ENCODE peak calls at places on chromosomes 13 and 19, in four cellular contexts. One of them, this sample, is unnamed.

GRCh38 chr13:48476215-48476614 is 56.7 kb downstream of the RCBTB2 start:
- DNase-seq in WTC11: no peak
- DNase-seq in Kasumi-1: peak; percentile 65
- DNase-seq in spleen: no peak
- DNase-seq in this sample: no peak

GRCh38 chr19:10388957-10389356 is 8.6 kb upstream of the TYK2 start:
- DNase-seq in WTC11: peak; percentile 96
- DNase-seq in Kasumi-1: peak; percentile 73
- DNase-seq in spleen: peak; percentile 93
- DNase-seq in this sample: no peak

GRCh38 chr19:35240322-35240721 is 8.5 kb upstream of the LSR start:
- DNase-seq in WTC11: no peak
- DNase-seq in Kasumi-1: peak; percentile 54
- DNase-seq in spleen: no peak
- DNase-seq in this sample: no peak

GRCh38 chr19:43618921-43619261 is 538 bp downstream of the ZNF428 start:
- DNase-seq in WTC11: no peak
- DNase-seq in Kasumi-1: peak; percentile 68
- DNase-seq in spleen: no peak
- DNase-seq in this sample: no peak

GRCh38 chr19:8113017-8113416 is 36.4 kb downstream of the FBN3 start:
- DNase-seq in WTC11: no peak
- DNase-seq in Kasumi-1: no peak
- DNase-seq in spleen: no peak
- DNase-seq in this sample: no peak

GRCh38 chr19:49664171-49665070 is 1.2 kb downstream of the IRF3 start:
- DNase-seq in WTC11: peak; percentile 95
- DNase-seq in Kasumi-1: peak; percentile 68
- DNase-seq in spleen: peak; percentile 97
- DNase-seq in this sample: peak; percentile 68

GRCh38 chr19:45402469-45403070 is 2.3 kb downstream of the PPP1R13L start:
- DNase-seq in WTC11: peak; percentile 78
- DNase-seq in Kasumi-1: peak; percentile 36
- DNase-seq in spleen: peak; percentile 85
- DNase-seq in this sample: no peak

GRCh38 chr13:58852076-58852475 is 1220.5 kb downstream of the PCDH17 start:
- DNase-seq in WTC11: no peak
- DNase-seq in Kasumi-1: no peak
- DNase-seq in spleen: no peak
- DNase-seq in this sample: no peak

GRCh38 chr13:42876810-42877550 is 95.6 kb downstream of the FAM216B start:
- DNase-seq in WTC11: no peak
- DNase-seq in Kasumi-1: no peak
- DNase-seq in spleen: no peak
- DNase-seq in this sample: no peak

GRCh38 chr13:98303858-98304257 is 126.8 kb upstream of the RNF113B start:
- DNase-seq in WTC11: no peak
- DNase-seq in Kasumi-1: no peak
- DNase-seq in spleen: no peak
- DNase-seq in this sample: no peak

GRCh38 chr19:40088299-40089047 is 2.3 kb downstream of the ZNF780A start:
- DNase-seq in WTC11: no peak
- DNase-seq in Kasumi-1: no peak
- DNase-seq in spleen: no peak
- DNase-seq in this sample: no peak

GRCh38 chr13:77042566-77043177 is 15.7 kb upstream of the FBXL3 start:
- DNase-seq in WTC11: no peak
- DNase-seq in Kasumi-1: no peak
- DNase-seq in spleen: no peak
- DNase-seq in this sample: no peak

GRCh38 chr19:30284209-30284608 is 88.0 kb upstream of the ZNF536 start:
- DNase-seq in WTC11: no peak
- DNase-seq in Kasumi-1: no peak
- DNase-seq in spleen: no peak
- DNase-seq in this sample: no peak

GRCh38 chr13:97425570-97425969 is 8.4 kb upstream of the RAP2A start:
- DNase-seq in WTC11: no peak
- DNase-seq in Kasumi-1: no peak
- DNase-seq in spleen: no peak
- DNase-seq in this sample: no peak

GRCh38 chr19:54608205-54608604 is 14.8 kb downstream of the LILRA1 start:
- DNase-seq in WTC11: no peak
- DNase-seq in Kasumi-1: no peak
- DNase-seq in spleen: no peak
- DNase-seq in this sample: no peak

GRCh38 chr13:32409561-32410440 is 18.1 kb downstream of the N4BP2L1 start:
- DNase-seq in WTC11: peak; percentile 70
- DNase-seq in Kasumi-1: no peak
- DNase-seq in spleen: no peak
- DNase-seq in this sample: no peak

GRCh38 chr19:42487025-42487797 is 41.1 kb downstream of the CEACAM1 start:
- DNase-seq in WTC11: no peak
- DNase-seq in Kasumi-1: no peak
- DNase-seq in spleen: no peak
- DNase-seq in this sample: no peak

GRCh38 chr13:46621133-46621532 is 68.2 kb downstream of the LRCH1 start:
- DNase-seq in WTC11: no peak
- DNase-seq in Kasumi-1: no peak
- DNase-seq in spleen: no peak
- DNase-seq in this sample: no peak

GRCh38 chr13:34114581-34114980 is 296.6 kb downstream of the RFC3 start:
- DNase-seq in WTC11: no peak
- DNase-seq in Kasumi-1: peak; percentile 13
- DNase-seq in spleen: no peak
- DNase-seq in this sample: no peak

GRCh38 chr19:23887642-23888041 is 27.0 kb upstream of the ZNF726 start:
- DNase-seq in WTC11: no peak
- DNase-seq in Kasumi-1: no peak
- DNase-seq in spleen: no peak
- DNase-seq in this sample: no peak

GRCh38 chr19:54415208-54415900 is at the start of gene TTYH1:
- DNase-seq in WTC11: peak; percentile 77
- DNase-seq in Kasumi-1: no peak
- DNase-seq in spleen: no peak
- DNase-seq in this sample: no peak

GRCh38 chr19:49338023-49338677 is 2.9 kb downstream of the CD37 start:
- DNase-seq in WTC11: peak; percentile 56
- DNase-seq in Kasumi-1: no peak
- DNase-seq in spleen: peak; percentile 78
- DNase-seq in this sample: no peak

GRCh38 chr13:109862627-109863026 is 76.2 kb upstream of the IRS2 start:
- DNase-seq in WTC11: no peak
- DNase-seq in Kasumi-1: no peak
- DNase-seq in spleen: no peak
- DNase-seq in this sample: no peak

GRCh38 chr19:38003427-38004099 is 96.6 kb downstream of the SIPA1L3 start:
- DNase-seq in WTC11: peak; percentile 65
- DNase-seq in Kasumi-1: peak; percentile 89
- DNase-seq in spleen: peak; percentile 81
- DNase-seq in this sample: no peak

GRCh38 chr19:50203281-50204080 is at the start of gene MYH14:
- DNase-seq in WTC11: peak; percentile 96
- DNase-seq in Kasumi-1: no peak
- DNase-seq in spleen: peak; percentile 47
- DNase-seq in this sample: no peak

GRCh38 chr13:111046590-111047141 is 68.4 kb upstream of the ARHGEF7 start:
- DNase-seq in WTC11: no peak
- DNase-seq in Kasumi-1: peak; percentile 8
- DNase-seq in spleen: no peak
- DNase-seq in this sample: no peak

GRCh38 chr13:108227651-108228272 is 9.6 kb downstream of the ABHD13 start:
- DNase-seq in WTC11: no peak
- DNase-seq in Kasumi-1: peak; percentile 59
- DNase-seq in spleen: no peak
- DNase-seq in this sample: no peak

GRCh38 chr13:113546571-113547247 is 37.8 kb upstream of the TFDP1 start:
- DNase-seq in WTC11: no peak
- DNase-seq in Kasumi-1: no peak
- DNase-seq in spleen: peak; percentile 71
- DNase-seq in this sample: no peak

GRCh38 chr13:101916108-101916757 is 463.8 kb downstream of the ITGBL1 start:
- DNase-seq in WTC11: peak; percentile 77
- DNase-seq in Kasumi-1: no peak
- DNase-seq in spleen: no peak
- DNase-seq in this sample: no peak

GRCh38 chr19:12766051-12766521 is 9.3 kb downstream of the HOOK2 start:
- DNase-seq in WTC11: peak; percentile 89
- DNase-seq in Kasumi-1: peak; percentile 80
- DNase-seq in spleen: peak; percentile 93
- DNase-seq in this sample: peak; percentile 60

GRCh38 chr13:48334534-48335127 is 31.1 kb downstream of the RB1 start:
- DNase-seq in WTC11: no peak
- DNase-seq in Kasumi-1: peak; percentile 84
- DNase-seq in spleen: no peak
- DNase-seq in this sample: no peak